ENCODE peak calls at places on chromosomes 5 and 9, in ten cellular contexts. J, H, Z, W, V, R, C, S, A and D are unnamed samples.

GRCh38 chr5:76041863-76042262 is 41.3 kb upstream of the SV2C start:
- DNase-seq in C (peak), V (no peak), W (peak), H (no peak), J (no peak), R (no peak), S (no peak), A (no peak), Z (no peak), D (peak)

GRCh38 chr5:154593091-154593490 is 115.1 kb upstream of the HAND1 start:
- DNase-seq in H (peak), J (no peak), A (no peak), C (no peak), V (no peak), S (no peak), R (no peak), W (no peak), Z (no peak), D (peak)

GRCh38 chr9:101397746-101398334 is 578 bp downstream of the MRPL50 start:
- DNase-seq in J (no peak), A (no peak), R (no peak), C (no peak), Z (no peak), S (no peak), W (no peak), H (no peak), V (no peak), D (no peak)

GRCh38 chr9:88291056-88291455 is 97.2 kb upstream of the SPIN1 start:
- DNase-seq in C (no peak), H (no peak), W (no peak), R (no peak), J (no peak), S (no peak), Z (no peak), A (no peak), V (no peak), D (no peak)

GRCh38 chr5:2207966-2208544 is 325.3 kb upstream of the IRX4 start:
- DNase-seq in C (peak), W (peak), V (peak), Z (no peak), H (no peak), A (no peak), S (no peak), R (no peak), J (no peak), D (peak)

GRCh38 chr9:34744295-34745221 is 34.6 kb upstream of the CCL21 start:
- DNase-seq in W (peak), V (peak), R (no peak), S (peak), Z (peak), C (peak), H (peak), J (no peak), A (no peak), D (peak)

GRCh38 chr9:127566351-127567001 is 45.6 kb upstream of the STXBP1 start:
- DNase-seq in C (no peak), A (no peak), V (no peak), S (no peak), J (no peak), Z (no peak), R (no peak), H (no peak), W (peak), D (peak)

GRCh38 chr9:26779072-26779471 is 113.5 kb downstream of the CAAP1 start:
- DNase-seq in C (no peak), W (peak), H (peak), A (no peak), J (no peak), S (no peak), V (no peak), Z (no peak), R (no peak), D (peak)

GRCh38 chr9:72489986-72490385 is 31.4 kb upstream of the TMC1 start:
- DNase-seq in W (no peak), S (no peak), H (no peak), C (no peak), J (no peak), Z (no peak), V (no peak), R (no peak), A (no peak), D (no peak)

GRCh38 chr5:94545870-94546625 is 72.4 kb downstream of the KIAA0825 start:
- DNase-seq in W (no peak), R (no peak), J (no peak), V (no peak), A (no peak), S (no peak), C (no peak), H (no peak), Z (no peak), D (no peak)

GRCh38 chr9:26172301-26172700 is 494.1 kb upstream of the TUSC1 start:
- DNase-seq in J (no peak), W (no peak), A (no peak), H (no peak), C (no peak), V (no peak), S (no peak), R (no peak), Z (no peak), D (peak)

GRCh38 chr9:34282096-34282495 is 47.0 kb downstream of the KIF24 start:
- DNase-seq in H (peak), V (no peak), S (no peak), W (no peak), R (no peak), C (no peak), Z (no peak), J (no peak), A (no peak), D (no peak)

GRCh38 chr5:86011937-86012336 is 605.8 kb upstream of the COX7C start:
- DNase-seq in Z (no peak), R (no peak), H (no peak), V (no peak), A (no peak), J (no peak), S (no peak), C (no peak), W (no peak), D (no peak)

GRCh38 chr5:5203441-5203840 is 63.3 kb downstream of the ADAMTS16 start:
- DNase-seq in J (no peak), V (no peak), S (no peak), R (no peak), H (no peak), Z (no peak), A (no peak), W (no peak), C (no peak), D (no peak)

GRCh38 chr5:66864240-66864884 is 268.2 kb downstream of the MAST4 start:
- DNase-seq in V (peak), R (no peak), H (peak), Z (no peak), J (peak), W (peak), S (no peak), A (no peak), C (no peak), D (peak)

GRCh38 chr5:94375801-94376200 is 242.6 kb downstream of the KIAA0825 start:
- DNase-seq in W (no peak), V (no peak), Z (no peak), C (no peak), J (no peak), H (no peak), A (no peak), R (no peak), S (no peak), D (peak)

GRCh38 chr9:35856882-35857281 is 13.3 kb downstream of the OR13J1 start:
- DNase-seq in V (no peak), H (no peak), R (no peak), C (no peak), Z (no peak), S (peak), W (no peak), A (no peak), J (no peak), D (no peak)

GRCh38 chr5:131747180-131748105 is 49.4 kb downstream of the FNIP1 start:
- DNase-seq in S (no peak), Z (no peak), J (peak), H (peak), W (no peak), V (no peak), R (no peak), A (no peak), C (no peak), D (peak)

GRCh38 chr5:74632947-74633356 is 7.6 kb downstream of the ENC1 start:
- DNase-seq in S (no peak), R (no peak), H (peak), V (no peak), C (no peak), J (no peak), Z (no peak), A (no peak), W (peak), D (peak)

GRCh38 chr9:79107911-79108676 is 463.7 kb upstream of the TLE4 start:
- DNase-seq in V (no peak), C (no peak), S (no peak), R (no peak), H (peak), W (no peak), A (no peak), J (no peak), Z (no peak), D (no peak)

GRCh38 chr9:134696433-134696832 is 54.8 kb downstream of the COL5A1 start:
- DNase-seq in S (peak), J (no peak), H (no peak), R (no peak), A (no peak), Z (no peak), V (no peak), W (no peak), C (no peak), D (no peak)

GRCh38 chr9:121612511-121612998 is 38.9 kb upstream of the DAB2IP start:
- DNase-seq in S (no peak), Z (no peak), J (no peak), A (no peak), C (peak), W (peak), V (no peak), H (no peak), R (no peak), D (peak)

GRCh38 chr5:173780356-173781234 is 107.6 kb upstream of the CPEB4 start:
- DNase-seq in A (no peak), W (no peak), H (no peak), C (no peak), R (no peak), S (no peak), V (no peak), J (no peak), Z (no peak), D (no peak)

GRCh38 chr5:134236208-134236761 is 10.4 kb upstream of the PPP2CA start:
- DNase-seq in H (peak), V (no peak), Z (peak), C (no peak), A (no peak), J (no peak), W (no peak), S (no peak), R (no peak), D (no peak)

GRCh38 chr9:115978739-115979138 is 174.9 kb upstream of the PAPPA start:
- DNase-seq in S (no peak), V (no peak), H (no peak), Z (no peak), C (no peak), R (no peak), J (no peak), A (no peak), W (no peak), D (peak)

GRCh38 chr5:15609076-15609725 is 109.2 kb downstream of the FBXL7 start:
- DNase-seq in W (no peak), S (no peak), Z (no peak), H (no peak), A (no peak), R (no peak), V (no peak), C (no peak), J (no peak), D (no peak)

GRCh38 chr5:81631124-81631523 is 119.8 kb downstream of the SSBP2 start:
- DNase-seq in S (no peak), C (no peak), W (no peak), A (peak), J (peak), Z (no peak), V (no peak), H (no peak), R (no peak), D (no peak)

GRCh38 chr5:3326569-3327232 is 268.9 kb upstream of the IRX1 start:
- DNase-seq in V (no peak), W (no peak), Z (no peak), H (no peak), J (no peak), R (no peak), A (no peak), S (no peak), C (no peak), D (no peak)

GRCh38 chr5:179220716-179221115 is 124.5 kb downstream of the ADAMTS2 start:
- DNase-seq in J (no peak), S (no peak), H (no peak), R (no peak), C (no peak), Z (no peak), A (no peak), W (no peak), V (no peak), D (no peak)

GRCh38 chr5:135269828-135270545 is 129.0 kb downstream of the MACROH2A1 start:
- DNase-seq in R (no peak), C (no peak), S (no peak), H (peak), J (no peak), V (peak), W (peak), A (no peak), Z (peak), D (no peak)

GRCh38 chr9:80059191-80059590 is 487.4 kb downstream of the TLE4 start:
- DNase-seq in A (no peak), R (no peak), J (no peak), W (no peak), V (no peak), S (no peak), Z (no peak), H (no peak), C (no peak), D (no peak)

GRCh38 chr5:61625682-61626620 is 293.9 kb downstream of the ZSWIM6 start:
- DNase-seq in V (no peak), H (peak), R (peak), A (peak), Z (peak), S (peak), W (peak), J (peak), C (peak), D (no peak)

GRCh38 chr9:8331507-8331906 is 531.9 kb upstream of the DMAC1 start:
- DNase-seq in W (no peak), C (no peak), A (no peak), H (no peak), V (no peak), Z (no peak), J (no peak), R (no peak), S (no peak), D (no peak)

GRCh38 chr5:179120951-179121666 is 60.9 kb downstream of the ZNF354C start:
- DNase-seq in H (no peak), C (no peak), S (no peak), J (no peak), W (no peak), A (no peak), V (no peak), R (no peak), Z (no peak), D (no peak)

GRCh38 chr9:122463828-122464632 is 13.7 kb downstream of the OR1J1 start:
- DNase-seq in C (peak), V (peak), S (no peak), W (no peak), A (no peak), H (no peak), J (peak), R (no peak), Z (no peak), D (peak)

GRCh38 chr9:32742296-32742695 is 41.0 kb upstream of the TMEM215 start:
- DNase-seq in W (peak), V (no peak), Z (no peak), A (no peak), J (no peak), R (no peak), H (peak), C (no peak), S (no peak), D (peak)

GRCh38 chr9:76621011-76621410 is 143.2 kb upstream of the PCA3 start:
- DNase-seq in R (no peak), J (no peak), W (no peak), H (no peak), V (no peak), A (no peak), C (no peak), S (no peak), Z (no peak), D (no peak)

GRCh38 chr5:158553195-158553945 is 546.3 kb downstream of the EBF1 start:
- DNase-seq in S (no peak), C (no peak), A (no peak), H (no peak), W (no peak), V (no peak), R (no peak), Z (peak), J (no peak), D (no peak)

DNA sequence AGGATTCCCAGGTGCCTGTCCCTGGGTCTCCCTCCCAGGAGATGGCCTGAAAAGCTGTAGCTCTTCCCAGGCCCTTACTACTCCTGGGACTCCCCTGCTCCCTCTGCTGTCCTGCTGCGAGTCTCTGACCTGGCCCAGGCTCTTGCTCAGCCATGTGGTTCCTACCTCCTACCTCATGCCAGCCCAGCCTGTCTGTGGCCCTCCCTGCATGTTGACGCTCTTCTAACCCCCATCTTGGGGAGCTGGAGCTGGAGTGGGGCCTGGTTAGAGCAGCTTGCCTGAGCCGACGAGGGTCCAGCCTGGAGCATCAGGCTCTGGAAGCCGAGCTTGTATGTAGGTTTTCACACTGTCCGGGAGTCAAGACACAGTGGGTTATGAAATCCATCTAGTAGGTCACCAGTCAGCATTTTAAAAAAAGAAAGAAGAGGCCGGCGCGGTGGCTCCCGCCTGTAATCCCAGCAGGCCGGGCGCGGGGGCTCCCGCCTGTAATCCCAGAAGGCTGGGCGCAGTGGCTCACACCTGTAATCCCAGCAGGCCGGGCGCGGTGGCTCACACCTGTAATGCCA is 244.4 kb downstream of the FANCC start:
- DNase-seq in S (no peak), H (no peak), W (peak), Z (no peak), J (no peak), A (peak), R (no peak), C (peak), V (peak), D (no peak)
- TF ChIP-seq CTCF in S (no peak), H (peak), W (no peak), Z (no peak), J (peak), A (no peak), R (peak), C (peak), V (peak), D (no peak)

GRCh38 chr5:149745212-149745943 is 15.3 kb downstream of the PPARGC1B start:
- DNase-seq in W (no peak), V (no peak), Z (no peak), C (no peak), R (no peak), H (no peak), A (no peak), J (peak), S (no peak), D (no peak)
- TF ChIP-seq CTCF in W (no peak), V (no peak), Z (no peak), C (no peak), R (no peak), H (no peak), A (no peak), J (no peak), S (no peak), D (no peak)

GRCh38 chr5:163306421-163306820 is 131.0 kb upstream of the CCNG1 start:
- DNase-seq in V (no peak), H (no peak), S (no peak), Z (no peak), R (no peak), J (no peak), W (no peak), C (peak), A (no peak), D (peak)
- TF ChIP-seq CTCF in V (peak), H (no peak), S (no peak), Z (no peak), R (peak), J (peak), W (peak), C (peak), A (peak), D (peak)

GRCh38 chr9:119487118-119487827 is 118.0 kb upstream of the BRINP1 start:
- DNase-seq in H (no peak), S (no peak), R (no peak), C (no peak), W (no peak), A (no peak), J (no peak), Z (no peak), V (no peak), D (peak)
- TF ChIP-seq CTCF in H (no peak), S (no peak), R (no peak), C (peak), W (no peak), A (no peak), J (no peak), Z (no peak), V (peak), D (no peak)

DNA sequence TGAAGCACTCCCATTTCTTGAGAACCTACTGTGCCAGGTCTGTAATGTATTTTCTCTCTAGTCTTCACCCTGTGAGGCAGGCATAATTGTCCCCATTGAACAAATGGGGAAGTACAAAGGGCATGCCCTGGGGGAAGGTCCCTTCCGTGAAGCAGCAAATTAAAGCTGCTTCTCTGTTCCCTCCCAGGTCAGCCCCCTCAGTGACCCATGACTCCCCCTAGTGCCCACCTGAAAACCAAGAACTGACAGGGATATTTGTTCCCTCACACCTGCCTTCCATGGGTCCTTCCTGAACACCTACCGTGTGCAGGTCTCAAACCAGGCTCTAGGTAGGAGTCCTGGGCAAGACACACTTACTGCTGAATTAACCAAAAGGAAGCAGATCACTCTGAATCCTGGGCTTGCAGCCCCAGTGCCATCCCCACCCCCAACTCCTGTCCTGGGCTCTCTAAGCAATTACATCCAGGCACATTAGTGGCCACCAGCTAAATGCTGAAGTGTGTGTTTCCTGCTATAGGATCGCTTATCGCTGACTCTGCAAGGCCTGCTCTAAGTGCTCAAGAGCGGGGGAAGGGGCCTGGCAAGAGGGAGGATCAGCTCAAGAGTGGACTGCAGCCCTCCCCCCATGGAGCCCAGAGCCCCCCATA is 254.8 kb downstream of the CDK5RAP2 start:
- DNase-seq in V (peak), S (no peak), H (no peak), C (peak), R (no peak), W (no peak), Z (no peak), J (no peak), A (no peak), D (no peak)
- TF ChIP-seq CTCF in V (peak), S (no peak), H (no peak), C (peak), R (no peak), W (no peak), Z (no peak), J (no peak), A (no peak), D (no peak)

DNA sequence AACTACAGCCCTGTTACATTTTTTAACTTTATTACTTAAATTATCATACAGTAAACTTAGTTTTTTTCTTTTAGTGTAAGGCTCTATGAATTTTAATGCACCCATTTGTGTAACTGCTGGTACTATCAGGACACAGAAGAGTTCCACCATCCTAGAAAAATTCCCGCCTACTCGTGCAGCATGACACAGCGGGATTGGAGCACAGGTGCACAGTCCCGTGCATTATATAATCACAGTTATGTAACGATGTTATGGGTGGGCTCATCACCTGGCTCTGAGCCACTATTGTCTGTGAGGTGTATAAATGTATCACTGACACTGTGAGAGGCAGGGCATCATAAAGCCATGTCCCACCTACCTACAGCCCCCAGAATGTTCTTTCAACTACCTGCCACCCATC is 80.7 kb downstream of the DRD1 start:
- DNase-seq in C (no peak), Z (no peak), J (no peak), W (no peak), V (no peak), H (no peak), R (no peak), S (no peak), A (no peak), D (no peak)
- TF ChIP-seq CTCF in C (no peak), Z (no peak), J (no peak), W (no peak), V (no peak), H (no peak), R (no peak), S (no peak), A (no peak), D (no peak)

GRCh38 chr5:54254482-54255198 is 55.7 kb downstream of the ARL15 start:
- DNase-seq in H (no peak), V (peak), J (no peak), S (no peak), W (no peak), A (no peak), Z (no peak), C (peak), R (no peak), D (peak)
- TF ChIP-seq CTCF in H (no peak), V (peak), J (no peak), S (no peak), W (no peak), A (no peak), Z (peak), C (peak), R (peak), D (no peak)

GRCh38 chr9:136925414-136926153 is 19.0 kb downstream of the FBXW5 start:
- DNase-seq in R (peak), C (no peak), H (no peak), A (no peak), V (no peak), S (no peak), Z (no peak), J (no peak), W (no peak), D (no peak)
- TF ChIP-seq CTCF in R (peak), C (peak), H (no peak), A (no peak), V (peak), S (no peak), Z (no peak), J (no peak), W (no peak), D (no peak)